ENCODE peak calls at places on chromosomes 1 and 21, in five cellular contexts. N is adrenal gland, O is cardiac fibroblast, I is brain microvascular endothelial cell, Y is IMR-90. J is an unnamed sample.

GRCh38 chr1:232669981-232670763 is 40.2 kb upstream of the SIPA1L2 start:
- DNase-seq in N (no peak), O (peak), I (peak), Y (peak), J (no peak)

GRCh38 chr1:227372662-227373061 is 54.4 kb upstream of the CDC42BPA start:
- DNase-seq in N (no peak), O (peak), I (peak), Y (peak), J (no peak)

GRCh38 chr1:167678422-167678821 is 43.4 kb upstream of the MPZL1 start:
- DNase-seq in N (no peak), O (no peak), I (no peak), Y (no peak), J (no peak)

GRCh38 chr1:66313446-66313845 is 220.5 kb upstream of the SGIP1 start:
- DNase-seq in N (no peak), O (peak), I (no peak), Y (no peak), J (no peak)

GRCh38 chr1:4699724-4700301 is 45.4 kb downstream of the AJAP1 start:
- DNase-seq in N (no peak), O (no peak), I (peak), Y (no peak), J (peak)

GRCh38 chr1:41540886-41541591 is 56.6 kb upstream of the EDN2 start:
- DNase-seq in N (no peak), O (peak), I (peak), Y (peak), J (no peak)

GRCh38 chr1:45552309-45552708 is 1.7 kb downstream of the AKR1A1 start:
- DNase-seq in N (peak), O (no peak), I (no peak), Y (no peak), J (no peak)

GRCh38 chr1:167221126-167221803 is 579 bp downstream of the POU2F1 start:
- DNase-seq in N (no peak), O (peak), I (no peak), Y (no peak), J (no peak)

GRCh38 chr1:235513495-235514366 is 9.5 kb upstream of the B3GALNT2 start:
- DNase-seq in N (no peak), O (peak), I (peak), Y (peak), J (no peak)

GRCh38 chr21:25573409-25574206 is 33.7 kb downstream of the MRPL39 start:
- DNase-seq in N (no peak), O (peak), I (peak), Y (peak), J (peak)

GRCh38 chr1:44531785-44532566 is 126.9 kb downstream of the RNF220 start:
- DNase-seq in N (no peak), O (peak), I (peak), Y (peak), J (no peak)

GRCh38 chr1:8096105-8097011 is 70.2 kb upstream of the ERRFI1 start:
- DNase-seq in N (no peak), O (peak), I (no peak), Y (peak), J (peak)

GRCh38 chr1:109499661-109500536 is 6.0 kb downstream of the CYB561D1 start:
- DNase-seq in N (peak), O (peak), I (peak), Y (peak), J (peak)

GRCh38 chr1:75733661-75734060 is 9.2 kb downstream of the ACADM start:
- DNase-seq in N (no peak), O (no peak), I (no peak), Y (no peak), J (no peak)

GRCh38 chr1:27436204-27437159 is 44.1 kb downstream of the GPR3 start:
- DNase-seq in N (no peak), O (peak), I (peak), Y (peak), J (peak)

GRCh38 chr1:2587071-2587859 is 688 bp downstream of the PRXL2B start:
- DNase-seq in N (no peak), O (peak), I (no peak), Y (peak), J (no peak)

GRCh38 chr1:46797696-46798470 is 963 bp upstream of the CYP4B1 start:
- DNase-seq in N (no peak), O (no peak), I (no peak), Y (no peak), J (no peak)

GRCh38 chr1:22104865-22105437 is 37.9 kb downstream of the WNT4 start:
- DNase-seq in N (no peak), O (no peak), I (no peak), Y (no peak), J (no peak)

GRCh38 chr1:33078030-33078591 is 2.8 kb upstream of the AZIN2 start:
- DNase-seq in N (no peak), O (no peak), I (no peak), Y (no peak), J (no peak)

GRCh38 chr1:110605901-110606783 is at the start of gene KCNA2:
- DNase-seq in N (no peak), O (peak), I (no peak), Y (no peak), J (no peak)

GRCh38 chr21:35840197-35840799 is 220.0 kb downstream of the SETD4 start:
- DNase-seq in N (peak), O (peak), I (peak), Y (peak), J (peak)

DNA sequence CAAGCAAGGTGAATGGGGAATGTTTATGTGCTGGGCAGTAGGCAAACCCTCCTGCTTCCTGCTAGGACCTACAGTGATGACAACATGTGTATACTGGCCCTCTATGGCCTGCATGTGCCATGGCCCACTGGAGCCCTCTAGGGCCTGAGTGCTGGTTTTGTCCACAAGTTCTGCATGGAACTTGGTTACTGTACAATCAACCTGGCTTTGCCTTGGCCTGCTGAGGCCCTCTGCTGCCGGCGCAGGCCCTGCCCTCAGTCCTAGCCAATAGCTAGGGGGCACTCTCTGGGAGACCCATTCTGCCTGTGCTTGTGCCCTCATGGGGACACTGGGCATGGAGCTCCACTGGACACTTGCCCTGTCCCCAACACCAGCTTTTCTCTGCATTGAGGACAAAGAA is 138.6 kb upstream of the NGF start:
- DNase-seq in N (no peak), O (peak), I (no peak), Y (no peak), J (no peak)
- TF ChIP-seq CTCF in N (no peak), O (no peak), I (peak), Y (peak), J (peak)

GRCh38 chr21:46664316-46664995 is 29.0 kb downstream of the PRMT2 start:
- DNase-seq in N (no peak), O (no peak), I (no peak), Y (no peak), J (no peak)

GRCh38 chr21:46667191-46667734 is 31.8 kb downstream of the PRMT2 start:
- DNase-seq in N (no peak), O (peak), I (peak), Y (peak), J (no peak)

GRCh38 chr21:46665566-46665965 is 30.1 kb downstream of the PRMT2 start:
- DNase-seq in N (no peak), O (no peak), I (no peak), Y (no peak), J (no peak)

GRCh38 chr21:46668381-46668780 is 32.9 kb downstream of the PRMT2 start:
- DNase-seq in N (no peak), O (no peak), I (no peak), Y (no peak), J (no peak)

DNA sequence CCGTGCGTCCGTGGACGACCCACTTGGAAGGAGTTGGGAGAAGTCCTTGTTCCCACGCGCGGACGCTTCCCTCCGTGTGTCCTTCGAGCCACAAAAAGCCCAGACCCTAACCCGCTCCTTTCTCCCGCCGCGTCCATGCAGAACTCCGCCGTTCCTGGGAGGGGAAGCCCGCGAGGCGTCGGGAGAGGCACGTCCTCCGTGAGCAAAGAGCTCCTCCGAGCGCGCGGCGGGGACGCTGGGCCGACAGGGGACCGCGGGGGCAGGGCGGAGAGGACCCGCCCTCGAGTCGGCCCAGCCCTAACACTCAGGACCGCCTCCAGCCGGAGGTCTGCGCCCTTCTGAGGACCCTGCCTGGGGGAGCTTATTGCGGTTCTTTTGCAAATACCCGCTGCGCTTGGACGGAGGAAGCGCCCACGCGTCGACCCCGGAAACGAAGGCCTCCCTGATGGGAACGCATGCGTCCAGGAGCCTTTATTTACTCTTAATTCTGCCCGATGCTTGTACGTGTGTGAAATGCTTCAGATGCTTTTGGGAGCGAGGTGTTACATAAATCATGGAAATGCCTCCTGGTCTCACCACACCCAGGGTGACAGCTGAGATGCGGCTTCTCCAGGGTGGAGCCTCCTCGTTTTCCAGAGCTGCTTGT is 32.4 kb downstream of the PRMT2 start:
- DNase-seq in N (no peak), O (peak), I (peak), Y (peak), J (no peak)
- H3K4me3 ChIP-seq in N (peak), O (peak), I (peak), Y (peak), J (peak)

DNA sequence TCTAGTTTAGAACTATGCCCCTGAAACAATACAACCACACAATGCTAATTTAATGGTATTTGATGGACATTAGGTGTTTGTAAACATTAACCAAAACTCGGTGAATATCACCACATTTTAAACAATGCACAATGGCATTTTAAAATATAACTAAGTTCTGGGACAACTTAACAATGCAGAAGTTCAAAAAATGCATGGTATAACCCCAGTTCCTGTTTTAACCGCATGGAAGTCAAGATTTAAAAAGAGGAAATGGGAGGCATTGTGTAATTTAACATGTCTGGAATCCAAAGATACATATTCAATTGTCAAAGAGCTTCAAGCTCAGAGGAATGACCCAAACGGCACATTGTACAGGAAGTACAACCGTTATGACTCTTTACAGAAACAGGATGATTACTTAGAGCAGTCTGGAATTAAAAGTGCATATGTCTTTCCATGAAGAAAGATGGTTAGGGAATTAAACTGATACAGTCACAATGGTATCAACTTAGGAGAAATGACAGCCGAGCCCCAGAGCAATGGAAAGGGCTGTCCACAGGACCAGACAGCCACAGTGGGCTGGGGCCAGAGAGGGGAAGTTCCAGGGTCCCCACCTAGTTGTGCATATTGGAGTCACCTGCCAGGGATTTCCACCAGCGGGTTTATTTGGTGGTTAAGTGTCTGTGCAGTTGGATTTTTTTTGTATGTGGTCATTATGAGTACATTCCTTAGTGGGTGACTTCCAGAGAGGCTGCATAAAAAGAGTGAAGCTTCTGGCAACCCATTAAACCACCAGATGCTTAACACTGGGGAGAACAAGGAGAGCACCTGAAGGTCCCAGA is 7.5 kb upstream of the PTTG1IP start:
- DNase-seq in N (no peak), O (peak), I (peak), Y (peak), J (peak)
- TF ChIP-seq CTCF in N (no peak), O (no peak), I (no peak), Y (no peak), J (no peak)

GRCh38 chr1:9181990-9182783 is 52.4 kb upstream of the H6PD start:
- DNase-seq in N (no peak), O (peak), I (no peak), Y (no peak), J (no peak)

GRCh38 chr1:9181176-9181906 is 52.4 kb upstream of the GPR157 start:
- DNase-seq in N (peak), O (peak), I (no peak), Y (peak), J (no peak)

GRCh38 chr1:9182784-9183257 is 51.8 kb upstream of the H6PD start:
- DNase-seq in N (no peak), O (no peak), I (no peak), Y (no peak), J (no peak)

GRCh38 chr1:9179450-9179849 is 50.5 kb upstream of the GPR157 start:
- DNase-seq in N (no peak), O (no peak), I (no peak), Y (no peak), J (no peak)

DNA sequence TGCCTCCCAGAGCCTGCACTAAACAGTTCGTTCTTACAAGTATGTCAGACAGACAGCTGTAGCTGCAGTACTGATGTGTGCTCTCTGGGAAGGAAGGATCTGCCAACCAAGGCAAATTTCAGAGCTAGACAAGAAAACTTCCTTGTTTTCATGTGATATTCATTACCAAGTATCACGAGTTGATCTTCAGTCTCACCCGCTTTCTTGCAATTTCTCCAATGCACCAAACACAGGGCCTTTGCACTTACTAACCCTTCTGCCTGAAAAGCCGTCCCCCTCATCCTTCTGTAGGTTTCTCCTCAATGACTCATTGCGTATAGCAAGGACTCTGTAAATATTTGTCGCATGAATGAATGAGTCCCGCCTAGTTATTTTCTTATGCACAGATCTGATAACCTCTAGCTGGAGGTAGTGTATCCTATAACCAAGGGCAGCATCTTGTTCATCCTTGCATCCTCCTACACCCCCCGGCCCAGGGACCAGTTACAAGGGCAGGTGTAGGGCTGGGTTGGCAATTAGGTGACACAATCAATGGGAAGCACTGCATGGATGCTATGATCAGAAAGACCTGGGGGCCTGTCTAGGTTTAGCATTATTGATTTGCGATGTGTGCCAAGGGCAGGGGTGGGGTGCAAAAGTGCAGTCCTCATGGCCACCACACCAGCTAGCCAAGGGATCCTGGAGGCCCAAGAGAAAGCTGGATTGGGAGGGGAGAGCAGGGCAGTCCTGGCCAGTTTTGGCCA is 51.3 kb upstream of the GPR157 start:
- DNase-seq in N (no peak), O (no peak), I (no peak), Y (peak), J (no peak)
- H3K4me3 ChIP-seq in N (peak), O (peak), I (peak), Y (peak), J (peak)